ENCODE peak calls at places on chromosomes 6 and 20, in seven cellular contexts. One of them, this sample, is unnamed.

GRCh38 chr20:49785851-49786174 is 26.8 kb upstream of the SLC9A8 start:
- DNase-seq in ovary: no peak
- DNase-seq in sigmoid colon: no peak
- DNase-seq in stomach: no peak
- DNase-seq in transverse colon: peak; percentile 59
- DNase-seq in A549: no peak
- DNase-seq in HepG2: no peak
- DNase-seq in this sample: no peak

GRCh38 chr20:48648482-48649051 is 179.2 kb downstream of the PREX1 start:
- DNase-seq in transverse colon: peak; percentile 22
- DNase-seq in A549: no peak
- DNase-seq in stomach: no peak
- DNase-seq in ovary: no peak
- DNase-seq in sigmoid colon: no peak
- DNase-seq in HepG2: no peak
- DNase-seq in this sample: no peak

GRCh38 chr6:52162940-52163908 is 23.0 kb upstream of the IL17A start:
- DNase-seq in HepG2: peak; percentile 53
- DNase-seq in transverse colon: no peak
- DNase-seq in ovary: no peak
- DNase-seq in A549: peak; percentile 2
- DNase-seq in sigmoid colon: no peak
- DNase-seq in stomach: no peak
- DNase-seq in this sample: no peak

GRCh38 chr6:83199173-83199864 is 6.2 kb downstream of the RWDD2A start:
- DNase-seq in ovary: no peak
- DNase-seq in sigmoid colon: no peak
- DNase-seq in HepG2: no peak
- DNase-seq in stomach: no peak
- DNase-seq in transverse colon: no peak
- DNase-seq in A549: no peak
- DNase-seq in this sample: no peak

GRCh38 chr20:61790116-61790827 is 275.4 kb downstream of the TAF4 start:
- DNase-seq in ovary: no peak
- DNase-seq in A549: no peak
- DNase-seq in stomach: no peak
- DNase-seq in sigmoid colon: no peak
- DNase-seq in transverse colon: no peak
- DNase-seq in HepG2: no peak
- DNase-seq in this sample: no peak

GRCh38 chr6:147195987-147196386 is 8.2 kb upstream of the STXBP5 start:
- DNase-seq in transverse colon: no peak
- DNase-seq in stomach: no peak
- DNase-seq in sigmoid colon: no peak
- DNase-seq in ovary: no peak
- DNase-seq in HepG2: no peak
- DNase-seq in A549: no peak
- DNase-seq in this sample: no peak

GRCh38 chr6:25278557-25278913 is 639 bp upstream of the CARMIL1 start:
- DNase-seq in ovary: no peak
- DNase-seq in transverse colon: no peak
- DNase-seq in stomach: no peak
- DNase-seq in A549: no peak
- DNase-seq in HepG2: no peak
- DNase-seq in sigmoid colon: no peak
- DNase-seq in this sample: no peak

GRCh38 chr20:15702161-15702560 is 871.1 kb downstream of the KIF16B start:
- DNase-seq in sigmoid colon: no peak
- DNase-seq in ovary: no peak
- DNase-seq in HepG2: no peak
- DNase-seq in A549: no peak
- DNase-seq in stomach: no peak
- DNase-seq in transverse colon: no peak
- DNase-seq in this sample: no peak

GRCh38 chr6:139540276-139540675 is 165.8 kb upstream of the CITED2 start:
- DNase-seq in stomach: peak; percentile 39
- DNase-seq in HepG2: no peak
- DNase-seq in sigmoid colon: no peak
- DNase-seq in A549: no peak
- DNase-seq in ovary: no peak
- DNase-seq in transverse colon: peak; percentile 35
- DNase-seq in this sample: peak; percentile 55

GRCh38 chr20:48880936-48881657 is 40.4 kb upstream of the ARFGEF2 start:
- DNase-seq in sigmoid colon: no peak
- DNase-seq in stomach: no peak
- DNase-seq in HepG2: no peak
- DNase-seq in A549: no peak
- DNase-seq in ovary: no peak
- DNase-seq in transverse colon: no peak
- DNase-seq in this sample: no peak

GRCh38 chr6:70314240-70314639 is 11.4 kb upstream of the COL9A1 start:
- DNase-seq in transverse colon: no peak
- DNase-seq in HepG2: no peak
- DNase-seq in stomach: no peak
- DNase-seq in ovary: no peak
- DNase-seq in sigmoid colon: no peak
- DNase-seq in A549: no peak
- DNase-seq in this sample: no peak

GRCh38 chr6:85923013-85923430 is 280.3 kb upstream of the SYNCRIP start:
- DNase-seq in A549: peak; percentile 2
- DNase-seq in stomach: no peak
- DNase-seq in transverse colon: no peak
- DNase-seq in ovary: peak; percentile 33
- DNase-seq in HepG2: peak; percentile 41
- DNase-seq in sigmoid colon: no peak
- DNase-seq in this sample: no peak

GRCh38 chr6:133169901-133170300 is 71.3 kb upstream of the EYA4 start:
- DNase-seq in stomach: no peak
- DNase-seq in HepG2: no peak
- DNase-seq in ovary: no peak
- DNase-seq in sigmoid colon: no peak
- DNase-seq in A549: no peak
- DNase-seq in transverse colon: no peak
- DNase-seq in this sample: no peak

GRCh38 chr6:169971951-169972651 is 220.7 kb downstream of the ERMARD start:
- DNase-seq in HepG2: no peak
- DNase-seq in transverse colon: no peak
- DNase-seq in sigmoid colon: peak; percentile 53
- DNase-seq in ovary: peak; percentile 11
- DNase-seq in stomach: peak; percentile 16
- DNase-seq in A549: no peak
- DNase-seq in this sample: peak; percentile 51

GRCh38 chr6:95203153-95203754 is 374.1 kb upstream of the MANEA start:
- DNase-seq in ovary: no peak
- DNase-seq in HepG2: peak; percentile 10
- DNase-seq in stomach: no peak
- DNase-seq in A549: no peak
- DNase-seq in transverse colon: no peak
- DNase-seq in sigmoid colon: no peak
- DNase-seq in this sample: no peak

GRCh38 chr6:168155193-168155592 is 76.2 kb upstream of the FRMD1 start:
- DNase-seq in HepG2: no peak
- DNase-seq in transverse colon: no peak
- DNase-seq in ovary: no peak
- DNase-seq in stomach: no peak
- DNase-seq in A549: peak; percentile 20
- DNase-seq in sigmoid colon: peak; percentile 46
- DNase-seq in this sample: no peak
- H3K27ac ChIP-seq in HepG2: no peak overlapping the region
- H3K27ac ChIP-seq in transverse colon: no peak overlapping the region
- H3K27ac ChIP-seq in ovary: no peak overlapping the region
- H3K27ac ChIP-seq in stomach: no peak overlapping the region
- H3K27ac ChIP-seq in A549: peak overlapping the region; percentile 81
- H3K27ac ChIP-seq in sigmoid colon: peak overlapping the region; percentile 72
- H3K27ac ChIP-seq in this sample: no peak overlapping the region

GRCh38 chr6:32167761-32168262 is 3.4 kb downstream of the EGFL8 start:
- DNase-seq in transverse colon: no peak
- DNase-seq in ovary: no peak
- DNase-seq in HepG2: no peak
- DNase-seq in sigmoid colon: no peak
- DNase-seq in A549: no peak
- DNase-seq in stomach: no peak
- DNase-seq in this sample: no peak
- TF ChIP-seq EP300 in transverse colon: no peak
- TF ChIP-seq EP300 in ovary: no peak
- TF ChIP-seq EP300 in HepG2: no peak
- TF ChIP-seq EP300 in sigmoid colon: no peak
- TF ChIP-seq EP300 in A549: no peak
- TF ChIP-seq EP300 in stomach: no peak
- TF ChIP-seq EP300 in this sample: no peak

GRCh38 chr6:124203812-124204167 is 400.1 kb downstream of the NKAIN2 start:
- DNase-seq in transverse colon: no peak
- DNase-seq in HepG2: no peak
- DNase-seq in ovary: no peak
- DNase-seq in A549: no peak
- DNase-seq in stomach: no peak
- DNase-seq in sigmoid colon: no peak
- DNase-seq in this sample: no peak
- H3K27ac ChIP-seq in transverse colon: no peak overlapping the region
- H3K27ac ChIP-seq in HepG2: no peak overlapping the region
- H3K27ac ChIP-seq in ovary: no peak overlapping the region
- H3K27ac ChIP-seq in A549: no peak overlapping the region
- H3K27ac ChIP-seq in stomach: no peak overlapping the region
- H3K27ac ChIP-seq in sigmoid colon: no peak overlapping the region
- H3K27ac ChIP-seq in this sample: no peak overlapping the region

GRCh38 chr6:108876929-108877775 is 28.9 kb downstream of the ARMC2 start:
- DNase-seq in transverse colon: peak; percentile 53
- DNase-seq in stomach: peak; percentile 55
- DNase-seq in ovary: no peak
- DNase-seq in HepG2: no peak
- DNase-seq in sigmoid colon: peak; percentile 94
- DNase-seq in A549: no peak
- DNase-seq in this sample: no peak
- TF ChIP-seq EP300 in transverse colon: no peak
- TF ChIP-seq EP300 in stomach: no peak
- TF ChIP-seq EP300 in ovary: peak; percentile 55
- TF ChIP-seq EP300 in HepG2: no peak
- TF ChIP-seq EP300 in sigmoid colon: peak; percentile 35
- TF ChIP-seq EP300 in A549: no peak
- TF ChIP-seq EP300 in this sample: peak; percentile 48

DNA sequence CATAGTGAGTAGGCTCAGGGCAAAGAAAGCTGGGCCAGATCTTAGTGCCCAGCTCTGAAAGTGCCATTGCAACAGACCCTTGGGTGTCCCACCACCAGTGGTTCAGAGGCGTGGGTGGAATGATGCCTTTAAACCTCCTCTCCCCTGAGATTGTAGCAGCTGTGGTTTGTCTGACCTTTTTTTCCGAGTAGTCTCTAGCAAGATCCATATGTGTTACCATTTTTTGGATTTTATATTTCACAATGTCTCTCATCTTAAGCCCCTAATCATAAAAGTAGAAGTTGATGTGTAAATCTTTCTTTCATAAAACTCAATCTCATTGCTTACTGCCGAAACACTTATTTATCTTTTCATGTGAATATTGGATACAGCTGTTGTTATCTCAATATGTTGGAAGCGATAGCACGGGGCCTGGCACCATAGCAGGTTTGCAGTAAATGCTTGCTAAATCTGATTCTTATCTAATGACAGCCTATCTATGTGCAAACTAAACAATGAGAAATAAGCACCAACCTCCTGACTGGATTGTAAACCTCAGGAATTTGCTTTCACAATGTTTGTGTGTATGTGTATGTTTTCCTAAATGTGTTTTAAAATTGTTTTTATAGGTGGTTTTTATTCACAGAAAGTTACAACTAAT is 14.1 kb downstream of the SMPDL3A start:
- DNase-seq in A549: no peak
- DNase-seq in ovary: no peak
- DNase-seq in HepG2: no peak
- DNase-seq in stomach: no peak
- DNase-seq in transverse colon: no peak
- DNase-seq in sigmoid colon: no peak
- DNase-seq in this sample: no peak
- H3K27ac ChIP-seq in A549: no peak overlapping the region
- H3K27ac ChIP-seq in ovary: no peak overlapping the region
- H3K27ac ChIP-seq in HepG2: no peak overlapping the region
- H3K27ac ChIP-seq in stomach: no peak overlapping the region
- H3K27ac ChIP-seq in transverse colon: peak overlapping the region; percentile 14
- H3K27ac ChIP-seq in sigmoid colon: no peak overlapping the region
- H3K27ac ChIP-seq in this sample: no peak overlapping the region